ENCODE peak calls at places on chromosomes 11 and 22, in four cellular contexts. B, E, F and S are unnamed samples.

GRCh38 chr11:106322111-106322510 is 244.6 kb downstream of the AASDHPPT start:
- DNase-seq in E (no peak), F (no peak), B (no peak), S (no peak)

GRCh38 chr11:8055836-8056526 is 25.0 kb upstream of the TUB start:
- DNase-seq in E (no peak), B (no peak), F (peak; percentile 10), S (no peak)

GRCh38 chr22:43515902-43516301 is 104.1 kb downstream of the MPPED1 start:
- DNase-seq in E (no peak), B (no peak), F (no peak), S (no peak)

GRCh38 chr11:23644443-23644842 is 784.2 kb upstream of the CCDC179 start:
- DNase-seq in F (no peak), B (no peak), E (no peak), S (no peak)

GRCh38 chr11:47328449-47329390 is 23.8 kb downstream of the MYBPC3 start:
- DNase-seq in B (no peak), F (no peak), E (no peak), S (no peak)

GRCh38 chr11:96579642-96580041 is 189.8 kb downstream of the JRKL start:
- DNase-seq in B (no peak), E (no peak), F (no peak), S (no peak)

GRCh38 chr22:50713571-50714056 is 24.4 kb upstream of the ACR start:
- DNase-seq in E (no peak), B (no peak), F (no peak), S (no peak)

GRCh38 chr11:86799680-86800075 is 664 bp upstream of the PRSS23 start:
- DNase-seq in B (no peak), E (no peak), F (no peak), S (no peak)

GRCh38 chr22:17724678-17725464 is 49.4 kb downstream of the BID start:
- DNase-seq in E (no peak), F (no peak), B (no peak), S (no peak)

GRCh38 chr11:66858939-66859685 is 2.2 kb downstream of the LRFN4 start:
- DNase-seq in B (no peak), E (no peak), F (no peak), S (no peak)

GRCh38 chr11:113014262-113014661 is 53.0 kb downstream of the NCAM1 start:
- DNase-seq in F (no peak), E (no peak), B (no peak), S (no peak)

GRCh38 chr11:57639321-57640067 is 10.2 kb downstream of the YPEL4 start:
- DNase-seq in B (no peak), F (no peak), E (no peak), S (no peak)

GRCh38 chr11:11967669-11968510 is 40.5 kb downstream of the DKK3 start:
- DNase-seq in B (no peak), E (no peak), F (no peak), S (no peak)

GRCh38 chr22:37973271-37974170 is 10.8 kb downstream of the SOX10 start:
- DNase-seq in E (no peak), F (no peak), B (no peak), S (no peak)

GRCh38 chr11:93700830-93701229 is 39.3 kb downstream of the CEP295 start:
- DNase-seq in E (no peak), F (no peak), B (no peak), S (no peak)

GRCh38 chr11:75841739-75842138 is 26.7 kb downstream of the UVRAG start:
- DNase-seq in F (no peak), E (no peak), B (no peak), S (no peak)

GRCh38 chr22:36740716-36741115 is 35.2 kb downstream of the IFT27 start:
- DNase-seq in E (no peak), B (no peak), F (no peak), S (no peak)

GRCh38 chr11:88431675-88432341 is 94.3 kb upstream of the CTSC start:
- DNase-seq in B (no peak), E (no peak), F (no peak), S (no peak)

GRCh38 chr11:102924851-102925380 is 30.6 kb downstream of the MMP13 start:
- DNase-seq in B (no peak), E (no peak), F (no peak), S (no peak)

GRCh38 chr22:31337178-31337577 is 9.0 kb downstream of the PATZ1 start:
- DNase-seq in E (no peak), F (no peak), B (no peak), S (no peak)

GRCh38 chr11:65793625-65794400 is 7.0 kb downstream of the OVOL1 start:
- DNase-seq in B (no peak), F (no peak), E (no peak), S (no peak)

GRCh38 chr11:78921517-78921916 is 346.9 kb upstream of the NARS2 start:
- DNase-seq in B (no peak), E (no peak), F (no peak), S (no peak)

GRCh38 chr11:121464352-121464946 is 11.7 kb upstream of the SORL1-AS1 start:
- DNase-seq in F (peak; percentile 54), B (no peak), E (peak; percentile 60), S (peak; percentile 68)

GRCh38 chr11:125215951-125216350 is 51.4 kb downstream of the PKNOX2 start:
- DNase-seq in F (no peak), B (no peak), E (no peak), S (no peak)

GRCh38 chr22:24146791-24147353 is 34.4 kb upstream of the SUSD2 start:
- DNase-seq in E (no peak), B (no peak), F (peak; percentile 60), S (no peak)

GRCh38 chr11:70135142-70136132 is 57.3 kb downstream of the ANO1 start:
- DNase-seq in E (no peak), B (no peak), F (no peak), S (no peak)

GRCh38 chr11:65116370-65117205 is 913 bp downstream of the ZNHIT2 start:
- DNase-seq in B (no peak), E (no peak), F (no peak), S (peak; percentile 65)

GRCh38 chr11:126352934-126353801 is 2.3 kb upstream of the ST3GAL4 start:
- DNase-seq in E (no peak), F (no peak), B (no peak), S (no peak)

GRCh38 chr22:44386386-44387035 is 73.8 kb upstream of the SHISAL1 start:
- DNase-seq in F (no peak), E (no peak), B (no peak), S (no peak)

GRCh38 chr11:70578831-70579230 is 180.5 kb downstream of the CTTN start:
- DNase-seq in E (no peak), F (no peak), B (no peak), S (no peak)

GRCh38 chr22:44865193-44866057 is 113.0 kb downstream of the ARHGAP8 start:
- DNase-seq in F (no peak), B (no peak), E (no peak), S (no peak)

GRCh38 chr22:41128606-41129005 is 36.2 kb downstream of the EP300 start:
- DNase-seq in F (no peak), E (no peak), B (no peak), S (no peak)

GRCh38 chr22:22685586-22685985 is 41.2 kb downstream of the GGTLC2 start:
- DNase-seq in E (no peak), F (no peak), B (no peak), S (no peak)
- H3K27ac ChIP-seq in E (no peak overlapping the region), F (no peak overlapping the region), B (no peak overlapping the region), S (no peak overlapping the region)

GRCh38 chr22:35341090-35341874 is 39.6 kb upstream of the HMOX1 start:
- DNase-seq in E (no peak), F (no peak), B (no peak), S (no peak)
- H3K4me3 ChIP-seq in E (no peak overlapping the region), F (no peak overlapping the region), B (no peak overlapping the region), S (no peak overlapping the region)

DNA sequence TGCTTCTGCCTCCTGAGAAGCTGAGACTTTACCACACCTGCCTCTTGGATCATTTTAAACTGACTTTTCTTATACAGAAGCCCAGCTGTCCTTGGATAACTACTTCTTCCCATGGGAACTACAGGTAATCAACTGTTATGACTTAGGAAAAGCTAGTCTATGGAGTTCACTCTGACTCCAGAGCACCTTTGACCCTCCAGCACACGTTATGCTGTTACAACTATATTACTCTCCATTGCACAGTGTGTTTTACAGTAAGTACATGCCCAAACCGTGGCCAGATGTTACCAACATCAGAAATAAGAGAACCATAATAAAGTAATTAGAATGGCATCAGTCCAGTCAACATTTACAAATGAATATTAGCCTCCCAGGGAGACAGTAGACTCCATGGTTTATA is 21.3 kb upstream of the TSG101 start:
- DNase-seq in B (no peak), F (no peak), E (no peak), S (no peak)
- H3K4me1 ChIP-seq in B (no peaks in the 10 kb centered on the region), F (no peaks in the 10 kb centered on the region), E (no peaks in the 10 kb centered on the region), S (no peaks in the 10 kb centered on the region)

GRCh38 chr11:14117632-14118031 is 155.1 kb downstream of the SPON1 start:
- DNase-seq in B (no peak), F (no peak), E (no peak), S (no peak)
- H3K27ac ChIP-seq in B (no peak overlapping the region), F (no peak overlapping the region), E (no peak overlapping the region), S (no peak overlapping the region)

GRCh38 chr11:9462172-9462799 is 1.5 kb downstream of the ZNF143 start:
- DNase-seq in B (no peak), E (no peak), F (no peak), S (peak; percentile 1)
- H3K4me3 ChIP-seq in B (peak overlapping the region; percentile 78), E (peak overlapping the region; percentile 93), F (peak overlapping the region; percentile 67), S (peak overlapping the region; percentile 88)

GRCh38 chr11:44831605-44832394 is 105.0 kb downstream of the TSPAN18 start:
- DNase-seq in B (no peak), F (no peak), E (no peak), S (no peak)
- H3K4me1 ChIP-seq in B (peaks cover 21% of the 10 kb centered on the region), F (peaks cover 9% of the 10 kb centered on the region), E (no peaks in the 10 kb centered on the region), S (peaks cover 4% of the 10 kb centered on the region)

DNA sequence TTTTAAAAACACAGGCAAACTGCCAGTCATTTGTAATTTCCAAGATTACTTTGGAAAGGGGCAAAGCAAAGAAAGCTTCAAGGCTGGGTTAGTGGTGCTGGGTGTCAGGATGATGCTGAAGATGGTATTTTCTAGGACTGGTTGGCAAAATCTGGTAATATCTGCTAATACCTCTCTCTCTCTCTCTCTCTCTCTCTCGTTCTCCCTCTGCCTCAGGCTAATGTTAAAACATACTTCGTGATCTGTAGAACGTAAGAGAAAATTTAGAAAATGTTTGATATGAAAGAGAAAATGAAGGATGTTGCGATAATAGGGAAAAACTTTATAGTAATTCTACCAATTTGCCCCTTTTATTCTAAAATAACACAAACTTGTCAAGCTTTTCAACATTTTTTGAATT is 9.4 kb upstream of the LGR4 start:
- DNase-seq in E (no peak), B (no peak), F (no peak), S (no peak)
- H3K27ac ChIP-seq in E (no peak overlapping the region), B (no peak overlapping the region), F (no peak overlapping the region), S (no peak overlapping the region)

DNA sequence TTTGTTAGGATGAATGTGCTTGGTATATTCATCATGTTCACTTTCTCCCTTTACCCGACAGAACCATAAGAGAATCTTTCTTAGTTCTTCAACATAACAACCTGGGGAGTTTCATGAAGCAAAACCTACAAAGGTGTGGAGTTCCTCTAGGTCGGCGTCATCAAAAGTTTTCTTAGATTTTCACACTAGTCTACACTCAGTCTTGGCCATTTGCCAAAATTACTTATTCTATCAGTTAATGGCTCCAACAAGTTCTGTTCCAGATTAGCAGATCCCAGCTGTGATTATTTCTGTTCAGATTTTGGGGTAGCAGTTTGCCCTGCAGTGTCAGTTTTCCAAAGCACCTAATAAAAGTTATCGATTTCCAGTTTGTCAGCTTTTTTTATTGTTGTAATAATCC is 935.8 kb upstream of the RAG2 start:
- DNase-seq in F (no peak), E (no peak), B (no peak), S (no peak)
- H3K4me3 ChIP-seq in F (no peak overlapping the region), E (no peak overlapping the region), B (no peak overlapping the region), S (no peak overlapping the region)